ENCODE peak calls at places on chromosomes 11 and 22, in nine cellular contexts. R is esophagus squamous epithelium, Y is left lung, X is adrenal gland, C is colonic mucosa, S is esophagus muscularis mucosa, A is uterus, F is small intestine, K is fibroblast of lung. O is an unnamed sample. For H3K4me1, the result is how much of the 10 kb centered on the place peaks cover.

GRCh38 chr11:64803846-64804345 is 882 bp upstream of the MAP4K2 start:
- DNase-seq in X (no peak), Y (no peak), K (no peak), A (no peak), C (peak), R (no peak), F (no peak), S (no peak), O (no peak)

GRCh38 chr11:536841-537621 is at the start of gene LRRC56:
- DNase-seq in R (peak), F (peak), C (peak), A (peak), Y (peak), X (peak), K (peak), S (no peak), O (peak)

GRCh38 chr11:1839924-1840779 is 1.4 kb downstream of the TNNI2 start:
- DNase-seq in R (no peak), S (no peak), A (no peak), K (no peak), F (peak), X (peak), C (peak), Y (peak), O (peak)

GRCh38 chr11:2122222-2122906 is 16.8 kb downstream of the IGF2 start:
- DNase-seq in F (no peak), X (no peak), Y (no peak), S (no peak), R (no peak), C (no peak), A (no peak), K (peak), O (no peak)

GRCh38 chr11:10991372-10991771 is 133.5 kb upstream of the ZBED5 start:
- DNase-seq in K (no peak), C (no peak), A (no peak), X (no peak), Y (no peak), S (no peak), R (no peak), F (no peak), O (no peak)

GRCh38 chr11:118010738-118011461 is 24.7 kb downstream of the IL10RA start:
- DNase-seq in S (peak), Y (peak), R (no peak), X (peak), K (no peak), F (no peak), A (no peak), C (peak), O (peak)

GRCh38 chr11:104893876-104894275 is 4.4 kb downstream of the CASP12 start:
- DNase-seq in F (no peak), C (no peak), A (no peak), S (no peak), Y (no peak), X (no peak), K (no peak), R (no peak), O (no peak)

GRCh38 chr22:20549232-20549841 is 41.9 kb downstream of the MED15 start:
- DNase-seq in A (peak), R (no peak), S (no peak), Y (peak), K (peak), C (no peak), X (no peak), F (no peak), O (peak)

GRCh38 chr11:113664981-113665710 is 41.0 kb downstream of the TMPRSS5 start:
- DNase-seq in F (peak), R (no peak), A (no peak), S (no peak), K (peak), C (peak), Y (no peak), X (no peak), O (no peak)

GRCh38 chr11:13667245-13667644 is 1.2 kb upstream of the FAR1 start:
- DNase-seq in C (no peak), R (no peak), F (no peak), K (peak), A (no peak), S (no peak), Y (no peak), X (no peak), O (no peak)

GRCh38 chr22:22218302-22218701 is 26.3 kb upstream of the VPREB1 start:
- DNase-seq in S (no peak), C (no peak), A (no peak), Y (no peak), X (no peak), K (no peak), R (no peak), F (no peak), O (no peak)
- H3K4me1 ChIP-seq in S (under half), C (under half), A (under half), Y (under half), X (under half), K (under half), R (under half), F (under half), O (under half)

GRCh38 chr11:68840661-68841653 is 759 bp downstream of the CPT1A start:
- DNase-seq in Y (peak), R (no peak), X (peak), A (peak), C (peak), S (no peak), K (peak), F (peak), O (peak)
- H3K4me1 ChIP-seq in Y (under half), R (under half), X (half or more), A (under half), C (under half), S (half or more), K (under half), F (under half), O (half or more)

GRCh38 chr22:22374579-22374978 is 130.0 kb downstream of the VPREB1 start:
- DNase-seq in Y (no peak), F (no peak), S (no peak), R (no peak), C (no peak), X (no peak), K (no peak), A (no peak), O (no peak)

GRCh38 chr22:22374163-22374562 is 129.6 kb downstream of the VPREB1 start:
- DNase-seq in S (peak), X (no peak), F (no peak), A (no peak), C (no peak), Y (no peak), K (no peak), R (no peak), O (no peak)

GRCh38 chr22:22375586-22376351 is 131.2 kb downstream of the VPREB1 start:
- DNase-seq in A (no peak), F (no peak), C (no peak), R (no peak), S (peak), K (no peak), X (no peak), Y (no peak), O (no peak)

GRCh38 chr22:22377335-22377734 is 131.2 kb downstream of the ZNF280B start:
- DNase-seq in R (no peak), S (no peak), Y (no peak), K (no peak), X (no peak), C (no peak), F (no peak), A (no peak), O (no peak)

DNA sequence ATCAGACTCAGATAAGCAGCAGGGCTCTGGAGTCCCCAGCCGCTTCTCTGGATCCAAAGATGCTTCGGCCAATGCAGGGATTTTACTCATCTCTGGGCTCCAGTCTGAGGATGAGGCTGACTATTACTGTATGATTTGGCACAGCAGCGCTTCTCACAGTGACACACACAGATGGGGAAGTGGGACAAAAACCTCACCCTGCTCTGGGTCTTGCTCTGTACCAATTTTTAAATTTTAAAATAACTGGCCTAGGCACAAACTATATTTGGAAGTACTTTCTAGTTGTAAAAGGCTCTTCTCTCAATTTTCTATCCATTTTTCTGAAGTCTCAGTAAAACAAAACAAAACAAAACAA is 131.7 kb downstream of the VPREB1 start:
- DNase-seq in R (no peak), Y (no peak), X (no peak), C (no peak), K (no peak), S (peak), F (no peak), A (no peak), O (no peak)
- H3K4me1 ChIP-seq in R (under half), Y (under half), X (under half), C (under half), K (under half), S (under half), F (under half), A (under half), O (under half)

DNA sequence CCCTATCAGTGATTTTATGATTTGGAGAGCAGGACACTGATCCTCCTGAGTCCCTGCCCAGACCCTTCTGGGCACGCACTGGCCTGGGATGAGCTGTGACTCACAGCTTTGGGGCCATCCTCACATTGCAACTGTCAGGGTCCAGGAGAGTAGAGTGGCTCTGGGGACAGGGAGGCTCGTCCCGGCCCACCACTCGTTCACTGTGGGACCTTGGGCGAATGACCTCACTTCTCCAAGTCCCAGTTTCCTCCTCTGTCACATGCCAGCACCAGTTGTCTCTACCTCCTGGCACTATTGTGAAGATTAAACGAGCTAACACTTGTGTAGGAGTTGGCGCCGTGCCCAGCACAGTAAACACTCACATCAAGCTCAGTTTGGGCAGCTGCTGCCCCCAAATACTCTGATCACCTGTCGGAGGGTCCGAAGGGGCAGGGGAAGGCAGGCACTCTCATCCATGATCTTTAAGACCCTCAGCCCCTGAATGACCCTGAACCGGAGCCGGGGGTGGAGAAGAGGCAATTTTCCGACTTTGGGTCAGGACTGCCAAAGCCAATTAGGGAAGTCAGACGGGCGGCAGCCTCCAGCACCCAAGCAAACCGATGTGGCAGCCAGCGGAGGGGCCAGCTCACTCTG is 235.1 kb downstream of the MIAT start:
- DNase-seq in S (peak), A (no peak), R (no peak), X (peak), K (peak), Y (peak), C (no peak), F (peak), O (no peak)
- H3K4me1 ChIP-seq in S (under half), A (under half), R (under half), X (under half), K (under half), Y (under half), C (under half), F (under half), O (under half)

DNA sequence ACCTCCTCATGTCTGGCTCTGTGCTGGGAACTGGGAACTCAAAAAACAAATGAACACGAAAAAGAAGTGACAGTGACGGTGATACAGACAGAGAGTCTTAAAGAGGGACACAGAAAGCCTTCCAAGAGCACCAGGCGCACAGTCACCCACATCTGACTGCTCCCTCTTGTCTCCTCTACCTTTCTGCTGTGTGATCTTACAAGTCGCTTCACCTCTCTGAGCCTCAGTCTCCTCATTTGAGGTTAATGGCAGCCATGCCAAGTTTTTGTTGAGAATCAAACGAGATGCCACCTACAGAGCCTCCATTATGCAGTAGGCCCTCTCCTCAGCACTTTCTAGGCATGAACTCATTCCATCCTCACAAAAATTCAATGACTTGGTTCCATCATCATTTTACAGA is 3.7 kb downstream of the LRRC32 start:
- DNase-seq in A (no peak), S (no peak), R (no peak), Y (no peak), K (no peak), C (no peak), X (no peak), F (no peak), O (peak)
- H3K4me1 ChIP-seq in A (under half), S (under half), R (under half), Y (under half), K (under half), C (under half), X (under half), F (under half), O (half or more)

GRCh38 chr11:66007201-66007634 is 4.6 kb upstream of the CST6 start:
- DNase-seq in X (peak), S (no peak), K (no peak), R (no peak), C (no peak), F (no peak), Y (no peak), A (no peak), O (no peak)

GRCh38 chr11:66008468-66009101 is 3.2 kb upstream of the CST6 start:
- DNase-seq in C (no peak), X (no peak), R (no peak), Y (no peak), K (no peak), F (no peak), S (no peak), A (no peak), O (no peak)

GRCh38 chr11:66006891-66007176 is 4.5 kb downstream of the BANF1 start:
- DNase-seq in C (no peak), F (no peak), K (no peak), X (peak), R (no peak), Y (no peak), S (no peak), A (no peak), O (no peak)

GRCh38 chr11:66006134-66006890 is 4.0 kb downstream of the BANF1 start:
- DNase-seq in A (no peak), R (no peak), C (no peak), S (no peak), X (no peak), F (no peak), K (no peak), Y (no peak), O (no peak)

DNA sequence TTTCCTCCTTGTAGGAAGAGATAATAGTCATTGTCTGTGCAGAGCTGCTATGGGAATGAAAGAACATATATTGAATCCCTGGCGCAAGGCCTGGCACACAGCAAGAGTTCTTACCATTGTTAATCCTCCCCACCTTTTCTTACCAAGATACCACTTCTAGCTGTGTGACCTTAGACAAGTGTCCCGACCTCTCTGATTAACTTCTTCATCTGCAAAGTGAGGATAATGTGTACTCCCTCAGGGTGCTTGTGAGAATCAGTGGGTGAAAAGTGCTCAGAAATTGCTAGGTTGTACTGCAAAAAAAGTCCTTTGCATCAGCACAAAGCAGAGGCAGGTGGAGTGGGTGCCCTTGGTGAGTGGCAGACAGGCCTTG is 3.7 kb upstream of the CST6 start:
- DNase-seq in S (no peak), X (no peak), K (no peak), F (no peak), A (no peak), C (no peak), Y (no peak), R (no peak), O (no peak)
- H3K4me1 ChIP-seq in S (under half), X (under half), K (under half), F (under half), A (under half), C (under half), Y (under half), R (under half), O (under half)

GRCh38 chr11:120219157-120219934 is 8.5 kb downstream of the OAF start:
- DNase-seq in S (no peak), A (no peak), R (no peak), X (peak), Y (no peak), F (peak), K (no peak), C (no peak), O (peak)
- H3K4me1 ChIP-seq in S (half or more), A (under half), R (under half), X (under half), Y (under half), F (under half), K (under half), C (under half), O (under half)

O was measured in tibial artery.